ENCODE peak calls at places on chromosomes 13 and 19, in five cellular contexts. One of them, this sample, is unnamed.

GRCh38 chr19:27742041-27742440 is 1470.9 kb downstream of the UQCRFS1 start:
- DNase-seq in AG10803: no peak
- DNase-seq in endothelial cell: no peak
- DNase-seq in cardiac muscle cell: no peak
- DNase-seq in AG09319: no peak
- DNase-seq in this sample: no peak

GRCh38 chr19:15432018-15432494 is 13.3 kb upstream of the AKAP8L start:
- DNase-seq in AG10803: no peak
- DNase-seq in endothelial cell: no peak
- DNase-seq in cardiac muscle cell: peak
- DNase-seq in AG09319: no peak
- DNase-seq in this sample: no peak

GRCh38 chr19:3398114-3398899 is 31.9 kb downstream of the NFIC start:
- DNase-seq in AG10803: peak
- DNase-seq in endothelial cell: no peak
- DNase-seq in cardiac muscle cell: peak
- DNase-seq in AG09319: no peak
- DNase-seq in this sample: no peak

GRCh38 chr19:6590458-6591319 is at the start of gene CD70:
- DNase-seq in AG10803: no peak
- DNase-seq in endothelial cell: peak
- DNase-seq in cardiac muscle cell: peak
- DNase-seq in AG09319: no peak
- DNase-seq in this sample: peak

GRCh38 chr13:73876323-73876722 is 257.9 kb downstream of the KLF12 start:
- DNase-seq in AG10803: peak
- DNase-seq in endothelial cell: no peak
- DNase-seq in cardiac muscle cell: no peak
- DNase-seq in AG09319: no peak
- DNase-seq in this sample: no peak

GRCh38 chr19:13843104-13843921 is 33.6 kb upstream of the NANOS3 start:
- DNase-seq in AG10803: peak
- DNase-seq in endothelial cell: peak
- DNase-seq in cardiac muscle cell: peak
- DNase-seq in AG09319: no peak
- DNase-seq in this sample: no peak

GRCh38 chr13:40190656-40191100 is 475.8 kb downstream of the FOXO1 start:
- DNase-seq in AG10803: peak
- DNase-seq in endothelial cell: no peak
- DNase-seq in cardiac muscle cell: peak
- DNase-seq in AG09319: no peak
- DNase-seq in this sample: peak

GRCh38 chr13:25529425-25529824 is 157.7 kb downstream of the ATP8A2 start:
- DNase-seq in AG10803: no peak
- DNase-seq in endothelial cell: no peak
- DNase-seq in cardiac muscle cell: no peak
- DNase-seq in AG09319: no peak
- DNase-seq in this sample: no peak

GRCh38 chr13:27997904-27998522 is 9.5 kb upstream of the URAD start:
- DNase-seq in AG10803: peak
- DNase-seq in endothelial cell: peak
- DNase-seq in cardiac muscle cell: peak
- DNase-seq in AG09319: no peak
- DNase-seq in this sample: peak

GRCh38 chr19:45358213-45358792 is 12.1 kb downstream of the ERCC2 start:
- DNase-seq in AG10803: no peak
- DNase-seq in endothelial cell: no peak
- DNase-seq in cardiac muscle cell: no peak
- DNase-seq in AG09319: no peak
- DNase-seq in this sample: no peak

GRCh38 chr19:42965204-42965603 is 28.2 kb upstream of the PSG7 start:
- DNase-seq in AG10803: peak
- DNase-seq in endothelial cell: no peak
- DNase-seq in cardiac muscle cell: no peak
- DNase-seq in AG09319: no peak
- DNase-seq in this sample: no peak

DNA sequence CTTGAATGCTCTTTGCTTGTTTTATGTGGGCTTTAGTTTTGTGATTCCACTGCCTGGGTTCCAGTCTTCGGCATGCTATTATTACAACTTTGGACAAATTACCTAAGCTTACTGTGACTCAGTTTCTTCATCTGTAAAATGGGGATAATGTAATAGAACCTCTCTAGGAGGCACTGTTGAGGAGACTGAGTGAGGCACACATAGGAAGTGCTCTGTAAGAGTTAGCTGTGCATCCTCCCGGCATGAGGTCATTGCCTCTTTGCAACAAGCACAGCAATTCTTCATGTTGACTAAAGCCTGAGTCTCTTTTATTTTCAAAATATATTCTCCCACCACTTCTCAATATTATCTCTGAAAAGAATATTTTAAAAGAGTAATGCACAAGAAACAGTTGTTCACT is 227.4 kb downstream of the DLEU7 start:
- DNase-seq in AG10803: peak
- DNase-seq in endothelial cell: no peak
- DNase-seq in cardiac muscle cell: no peak
- DNase-seq in AG09319: no peak
- DNase-seq in this sample: no peak
- TF ChIP-seq CTCF in AG10803: no peak
- TF ChIP-seq CTCF in endothelial cell: no peak
- TF ChIP-seq CTCF in cardiac muscle cell: no peak
- TF ChIP-seq CTCF in AG09319: no peak
- TF ChIP-seq CTCF in this sample: no peak

GRCh38 chr13:26706381-26706780 is 54.2 kb downstream of the GPR12 start:
- DNase-seq in AG10803: no peak
- DNase-seq in endothelial cell: peak
- DNase-seq in cardiac muscle cell: no peak
- DNase-seq in AG09319: no peak
- DNase-seq in this sample: no peak

GRCh38 chr13:26710166-26710565 is 50.4 kb downstream of the GPR12 start:
- DNase-seq in AG10803: no peak
- DNase-seq in endothelial cell: no peak
- DNase-seq in cardiac muscle cell: no peak
- DNase-seq in AG09319: no peak
- DNase-seq in this sample: no peak

GRCh38 chr13:26709461-26709860 is 51.1 kb downstream of the GPR12 start:
- DNase-seq in AG10803: no peak
- DNase-seq in endothelial cell: no peak
- DNase-seq in cardiac muscle cell: no peak
- DNase-seq in AG09319: no peak
- DNase-seq in this sample: no peak

GRCh38 chr13:26707122-26708006 is 53.2 kb downstream of the GPR12 start:
- DNase-seq in AG10803: peak
- DNase-seq in endothelial cell: peak
- DNase-seq in cardiac muscle cell: peak
- DNase-seq in AG09319: no peak
- DNase-seq in this sample: peak

GRCh38 chr13:26708007-26708297 is 52.6 kb downstream of the GPR12 start:
- DNase-seq in AG10803: no peak
- DNase-seq in endothelial cell: no peak
- DNase-seq in cardiac muscle cell: no peak
- DNase-seq in AG09319: no peak
- DNase-seq in this sample: no peak
- TF ChIP-seq CTCF in AG10803: no peak
- TF ChIP-seq CTCF in endothelial cell: no peak
- TF ChIP-seq CTCF in cardiac muscle cell: no peak
- TF ChIP-seq CTCF in AG09319: no peak
- TF ChIP-seq CTCF in this sample: peak

GRCh38 chr13:103788061-103788652 is 721.9 kb upstream of the SLC10A2 start:
- DNase-seq in AG10803: no peak
- DNase-seq in endothelial cell: peak
- DNase-seq in cardiac muscle cell: peak
- DNase-seq in AG09319: no peak
- DNase-seq in this sample: no peak
- TF ChIP-seq CTCF in AG10803: no peak
- TF ChIP-seq CTCF in endothelial cell: peak
- TF ChIP-seq CTCF in cardiac muscle cell: peak
- TF ChIP-seq CTCF in AG09319: no peak
- TF ChIP-seq CTCF in this sample: peak

DNA sequence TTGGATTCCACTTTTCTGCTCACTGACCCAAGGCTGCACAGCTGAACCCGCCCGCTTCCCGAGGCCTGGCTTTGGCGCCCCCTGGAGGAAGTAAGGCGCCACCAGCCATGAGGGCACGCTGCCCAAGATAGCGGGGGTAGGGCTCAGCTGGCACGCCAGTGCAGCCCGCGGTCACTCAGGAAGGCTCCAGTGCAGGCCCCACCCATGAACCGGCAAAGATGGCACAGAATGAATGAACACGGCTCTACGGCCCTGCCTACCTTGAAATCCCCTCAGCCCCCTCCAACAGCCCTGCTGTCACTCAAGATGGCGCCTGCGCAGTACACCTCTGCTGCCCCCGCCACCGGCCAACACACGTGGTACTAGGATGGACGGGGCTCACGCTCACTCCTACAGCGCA is 3.0 kb downstream of the PEG3 start:
- DNase-seq in AG10803: no peak
- DNase-seq in endothelial cell: no peak
- DNase-seq in cardiac muscle cell: no peak
- DNase-seq in AG09319: no peak
- DNase-seq in this sample: no peak
- TF ChIP-seq CTCF in AG10803: no peak
- TF ChIP-seq CTCF in endothelial cell: no peak
- TF ChIP-seq CTCF in cardiac muscle cell: peak
- TF ChIP-seq CTCF in AG09319: no peak
- TF ChIP-seq CTCF in this sample: no peak

DNA sequence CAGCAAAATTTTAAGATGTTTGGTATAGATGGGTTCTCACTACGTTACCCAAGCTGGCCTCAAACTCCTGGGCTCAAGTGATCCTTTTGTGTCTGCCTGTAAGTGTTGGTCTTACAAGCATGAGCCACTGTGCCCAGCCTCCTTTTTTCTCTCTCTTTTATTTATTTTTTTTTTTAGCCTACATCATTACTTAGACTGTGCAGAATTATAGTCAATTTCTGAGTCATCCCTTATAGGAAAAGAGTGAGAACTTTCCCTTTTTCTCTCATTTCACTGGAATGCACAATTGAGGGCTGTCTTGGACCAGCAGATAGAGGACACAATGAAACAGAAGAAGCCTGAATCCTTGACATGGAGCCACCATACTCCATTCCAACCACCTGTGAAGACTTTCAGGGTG is 13.3 kb downstream of the TSKS start:
- DNase-seq in AG10803: no peak
- DNase-seq in endothelial cell: no peak
- DNase-seq in cardiac muscle cell: no peak
- DNase-seq in AG09319: no peak
- DNase-seq in this sample: no peak
- TF ChIP-seq CTCF in AG10803: no peak
- TF ChIP-seq CTCF in endothelial cell: no peak
- TF ChIP-seq CTCF in cardiac muscle cell: no peak
- TF ChIP-seq CTCF in AG09319: no peak
- TF ChIP-seq CTCF in this sample: no peak

GRCh38 chr13:50387124-50387581 is 371.9 kb downstream of the KCNRG start:
- DNase-seq in AG10803: peak
- DNase-seq in endothelial cell: no peak
- DNase-seq in cardiac muscle cell: peak
- DNase-seq in AG09319: no peak
- DNase-seq in this sample: no peak
- TF ChIP-seq CTCF in AG10803: peak
- TF ChIP-seq CTCF in endothelial cell: no peak
- TF ChIP-seq CTCF in cardiac muscle cell: peak
- TF ChIP-seq CTCF in AG09319: peak
- TF ChIP-seq CTCF in this sample: peak

GRCh38 chr19:7921955-7922840 is 2.1 kb downstream of the SNAPC2 start:
- DNase-seq in AG10803: no peak
- DNase-seq in endothelial cell: no peak
- DNase-seq in cardiac muscle cell: no peak
- DNase-seq in AG09319: no peak
- DNase-seq in this sample: no peak
- TF ChIP-seq CTCF in AG10803: no peak
- TF ChIP-seq CTCF in endothelial cell: no peak
- TF ChIP-seq CTCF in cardiac muscle cell: no peak
- TF ChIP-seq CTCF in AG09319: no peak
- TF ChIP-seq CTCF in this sample: no peak

This sample was measured in neural crest cell.